ENCODE peak calls at places on chromosomes 16 and 17, in eight cellular contexts. F, S, U, Q, I, W, Z and E are unnamed samples.

GRCh38 chr17:20925954-20926353 is 116.9 kb downstream of the USP22 start:
- DNase-seq in F (no peak), S (no peak), I (no peak), Z (no peak), U (no peak), Q (no peak), W (no peak), E (no peak)

GRCh38 chr17:13561606-13562270 is 40.0 kb downstream of the HS3ST3A1 start:
- DNase-seq in S (no peak), U (peak), Q (no peak), W (no peak), I (no peak), F (no peak), Z (no peak), E (no peak)

GRCh38 chr17:64676763-64677162 is 14.7 kb upstream of the SMURF2 start:
- DNase-seq in S (no peak), I (no peak), W (no peak), F (no peak), U (no peak), Q (no peak), Z (no peak), E (no peak)

GRCh38 chr17:50263293-50264262 is 10.7 kb upstream of the TMEM92 start:
- DNase-seq in U (no peak), S (peak), Z (no peak), Q (no peak), F (no peak), I (no peak), W (no peak), E (no peak)

GRCh38 chr16:63623551-63624039 is 1498.3 kb downstream of the CDH11 start:
- DNase-seq in F (no peak), Z (peak), U (no peak), I (no peak), Q (no peak), S (no peak), W (no peak), E (no peak)

GRCh38 chr17:61250335-61250890 is 149.2 kb upstream of the TBX2 start:
- DNase-seq in W (no peak), I (no peak), Q (no peak), U (peak), F (no peak), S (no peak), Z (no peak), E (no peak)

GRCh38 chr16:84821179-84821578 is 1.4 kb downstream of the CRISPLD2 start:
- DNase-seq in Z (no peak), I (no peak), F (no peak), Q (no peak), S (no peak), U (no peak), W (no peak), E (no peak)

GRCh38 chr17:49996495-49997255 is 1.7 kb upstream of the DLX3 start:
- DNase-seq in Z (peak), U (peak), I (peak), S (peak), W (no peak), F (peak), Q (peak), E (peak)

GRCh38 chr16:86227801-86228200 is 282.5 kb upstream of the FOXF1 start:
- DNase-seq in F (no peak), I (no peak), Z (no peak), S (no peak), Q (no peak), U (peak), W (no peak), E (no peak)

GRCh38 chr16:88888778-88889387 is 22.4 kb upstream of the PABPN1L start:
- DNase-seq in Q (no peak), I (no peak), F (peak), W (no peak), U (no peak), S (no peak), Z (no peak), E (no peak)

GRCh38 chr16:85249830-85250455 is 137.7 kb upstream of the CIBAR2 start:
- DNase-seq in F (no peak), U (no peak), Z (no peak), I (no peak), S (no peak), W (peak), Q (no peak), E (no peak)

GRCh38 chr17:1653735-1654134 is 4.1 kb upstream of the RILP start:
- DNase-seq in Z (no peak), U (no peak), F (no peak), S (no peak), I (no peak), Q (no peak), W (no peak), E (no peak)

GRCh38 chr17:12388206-12388605 is 277.5 kb upstream of the MYOCD start:
- DNase-seq in U (peak), S (no peak), Z (no peak), I (no peak), Q (no peak), F (no peak), W (no peak), E (no peak)

GRCh38 chr17:61927211-61928100 is at the start of gene INTS2:
- DNase-seq in F (peak), I (peak), W (peak), Z (peak), U (peak), Q (peak), S (peak), E (peak)

GRCh38 chr17:43125967-43126910 is 1.1 kb upstream of the BRCA1 start:
- DNase-seq in Q (no peak), W (no peak), F (peak), I (no peak), U (no peak), Z (no peak), S (peak), E (no peak)